ENCODE peak calls at places on chromosomes 11 and 22, in nine cellular contexts. U, Q, B, V, J, P, T, F and C are unnamed samples.

GRCh38 chr11:23540101-23540561 is 679.9 kb upstream of the CCDC179 start:
- DNase-seq in P (peak), Q (no peak), B (no peak), F (no peak), T (no peak), J (no peak), U (no peak), V (no peak), C (no peak)

GRCh38 chr11:17781221-17781620 is 46.6 kb downstream of the KCNC1 start:
- DNase-seq in P (no peak), J (no peak), V (no peak), T (no peak), B (no peak), Q (no peak), U (no peak), F (no peak), C (peak)

GRCh38 chr11:76282106-76282630 is 75.9 kb upstream of the WNT11 start:
- DNase-seq in J (no peak), Q (no peak), T (no peak), V (no peak), B (no peak), F (no peak), P (no peak), U (no peak), C (no peak)

GRCh38 chr22:24969588-24970301 is 17.2 kb downstream of the KIAA1671 start:
- DNase-seq in Q (no peak), T (peak), B (no peak), V (no peak), F (peak), U (peak), J (peak), P (no peak), C (no peak)

GRCh38 chr22:27183474-27183873 is 526.1 kb downstream of the MIAT start:
- DNase-seq in F (no peak), V (no peak), Q (no peak), U (no peak), T (no peak), B (no peak), P (no peak), J (no peak), C (no peak)

GRCh38 chr11:34194576-34195335 is 89.3 kb downstream of the NAT10 start:
- DNase-seq in J (no peak), F (no peak), B (no peak), V (no peak), T (no peak), Q (no peak), P (no peak), U (no peak), C (no peak)

GRCh38 chr22:24191381-24191841 is 10.1 kb downstream of the SUSD2 start:
- DNase-seq in J (no peak), P (no peak), F (no peak), B (peak), U (peak), Q (no peak), V (no peak), T (no peak), C (no peak)

GRCh38 chr11:68010058-68011041 is at the start of gene ALDH3B1:
- DNase-seq in T (peak), V (peak), J (peak), P (peak), F (peak), Q (peak), B (peak), U (peak), C (peak)

GRCh38 chr11:61617515-61617914 is 36.6 kb upstream of the SYT7 start:
- DNase-seq in F (no peak), P (no peak), J (no peak), Q (no peak), V (no peak), B (no peak), T (no peak), U (no peak), C (no peak)

GRCh38 chr11:32137263-32137662 is 46.4 kb downstream of the RCN1 start:
- DNase-seq in B (no peak), F (no peak), T (no peak), V (no peak), U (no peak), J (peak), Q (no peak), P (peak), C (no peak)

GRCh38 chr22:43186272-43187170 is at the start of gene TTLL12:
- DNase-seq in B (no peak), T (peak), F (peak), P (peak), Q (peak), V (peak), U (peak), J (no peak), C (no peak)

GRCh38 chr11:122711362-122711761 is 55.8 kb downstream of the UBASH3B start:
- DNase-seq in F (no peak), T (peak), B (no peak), U (no peak), Q (no peak), V (no peak), J (no peak), P (no peak), C (no peak)

GRCh38 chr11:78646564-78647185 is 72.0 kb upstream of the NARS2 start:
- DNase-seq in P (peak), F (no peak), V (peak), Q (peak), T (peak), U (peak), J (peak), B (no peak), C (peak)

GRCh38 chr11:102437727-102438126 is 14.8 kb downstream of the TMEM123 start:
- DNase-seq in F (no peak), T (no peak), V (no peak), U (no peak), Q (no peak), J (no peak), P (no peak), B (no peak), C (no peak)

GRCh38 chr11:128488471-128488870 is 98.9 kb downstream of the ETS1 start:
- DNase-seq in J (no peak), F (no peak), P (no peak), T (no peak), U (no peak), B (no peak), Q (no peak), V (no peak), C (no peak)

GRCh38 chr22:29078869-29079207 is 6.0 kb downstream of the KREMEN1 start:
- DNase-seq in Q (no peak), V (no peak), T (no peak), P (no peak), J (no peak), U (no peak), F (no peak), B (no peak), C (no peak)

GRCh38 chr22:29079218-29079901 is 6.5 kb downstream of the KREMEN1 start:
- DNase-seq in Q (no peak), P (no peak), F (no peak), U (no peak), V (no peak), J (no peak), B (no peak), T (peak), C (no peak)

GRCh38 chr22:29078036-29078868 is 5.4 kb downstream of the KREMEN1 start:
- DNase-seq in V (no peak), U (no peak), B (no peak), F (no peak), J (no peak), Q (no peak), P (no peak), T (no peak), C (no peak)

GRCh38 chr22:29081499-29082236 is 8.8 kb downstream of the KREMEN1 start:
- DNase-seq in B (no peak), F (no peak), U (no peak), P (no peak), J (no peak), Q (no peak), V (no peak), T (no peak), C (no peak)

DNA sequence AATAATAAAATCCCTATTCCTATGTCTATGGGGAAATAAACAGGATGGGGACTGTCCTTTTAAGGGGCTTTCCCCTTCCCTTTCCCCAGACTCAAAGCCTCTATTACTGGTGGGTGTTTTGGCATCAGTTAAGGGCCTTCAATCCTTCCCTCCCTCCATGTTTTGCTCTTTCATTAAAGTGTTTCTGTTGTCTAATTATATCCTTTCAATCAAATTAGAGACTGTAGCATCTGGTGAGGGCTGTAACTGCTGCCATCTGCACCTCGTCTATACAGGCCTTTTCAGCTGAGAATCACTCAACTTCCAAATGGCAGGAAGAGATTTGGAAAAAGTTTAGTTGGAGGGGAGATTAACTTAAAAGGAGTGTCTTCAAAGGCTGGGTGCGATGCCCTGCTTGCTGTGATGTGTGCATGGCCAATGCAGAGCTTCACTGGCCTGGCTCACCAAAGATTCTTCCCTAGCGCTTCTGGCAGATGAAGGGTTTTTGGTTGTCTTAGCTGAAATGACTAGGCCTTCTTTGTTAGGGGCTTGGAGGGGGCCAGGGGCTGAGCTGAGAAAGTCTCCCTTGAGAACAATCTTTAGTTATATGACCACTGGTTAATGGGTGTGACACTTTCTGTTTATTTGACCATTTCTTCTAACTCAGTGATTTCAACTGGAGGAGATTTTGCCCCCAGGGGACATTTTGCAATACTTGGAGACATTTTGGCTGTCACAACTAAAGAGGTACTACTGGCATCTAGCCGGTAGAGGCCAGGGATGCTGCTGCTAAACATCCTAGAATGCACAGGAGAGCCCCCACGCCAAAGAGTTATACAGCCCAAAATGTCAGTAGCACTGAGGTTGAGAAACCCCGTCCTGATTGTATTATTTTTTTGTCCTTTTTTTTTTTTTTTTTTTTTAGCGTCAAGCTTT is 7.5 kb downstream of the KREMEN1 start:
- DNase-seq in J (no peak), B (peak), V (no peak), P (no peak), Q (no peak), T (no peak), F (peak), U (no peak), C (peak)
- H3K4me3 ChIP-seq in J (no peak), B (no peak), V (no peak), P (no peak), Q (no peak), T (no peak), F (no peak), U (no peak), C (no peak)

GRCh38 chr11:12108875-12109453 is 1.4 kb upstream of the MICAL2 start:
- DNase-seq in T (no peak), U (no peak), B (no peak), V (no peak), J (no peak), P (no peak), F (no peak), Q (no peak), C (no peak)

GRCh38 chr11:12111482-12112149 is 1.2 kb downstream of the MICAL2 start:
- DNase-seq in B (no peak), F (no peak), U (no peak), T (no peak), J (no peak), V (no peak), Q (no peak), P (no peak), C (no peak)

GRCh38 chr11:12110714-12111481 is 508 bp downstream of the MICAL2 start:
- DNase-seq in U (peak), B (no peak), T (peak), Q (peak), F (peak), V (no peak), J (no peak), P (no peak), C (no peak)

GRCh38 chr11:12109591-12110196 is 696 bp upstream of the MICAL2 start:
- DNase-seq in Q (no peak), F (no peak), T (peak), U (no peak), B (no peak), J (no peak), V (no peak), P (no peak), C (no peak)

GRCh38 chr11:12110201-12110713 is at the start of gene MICAL2:
- DNase-seq in F (peak), U (peak), B (peak), J (peak), Q (peak), V (peak), T (peak), P (peak), C (peak)
- TF ChIP-seq POLR2A in F (peak), U (peak), B (peak), J (no peak), Q (peak), V (no peak), T (peak), P (peak), C (no peak)

GRCh38 chr11:119155733-119156492 is 7.1 kb downstream of the ABCG4 start:
- DNase-seq in T (no peak), J (peak), V (no peak), P (peak), F (no peak), B (no peak), Q (no peak), U (no peak), C (no peak)
- TF ChIP-seq CTCF in T (no peak), J (peak), V (no peak), P (no peak), F (no peak), B (no peak), Q (peak), U (no peak), C (no peak)

GRCh38 chr11:48109046-48109666 is 107.5 kb upstream of the OR4B1 start:
- DNase-seq in T (no peak), Q (no peak), B (no peak), J (peak), P (peak), F (no peak), V (no peak), U (no peak), C (no peak)
- H3K4me3 ChIP-seq in T (peak), Q (no peak), B (peak), J (no peak), P (peak), F (peak), V (peak), U (peak), C (no peak)

DNA sequence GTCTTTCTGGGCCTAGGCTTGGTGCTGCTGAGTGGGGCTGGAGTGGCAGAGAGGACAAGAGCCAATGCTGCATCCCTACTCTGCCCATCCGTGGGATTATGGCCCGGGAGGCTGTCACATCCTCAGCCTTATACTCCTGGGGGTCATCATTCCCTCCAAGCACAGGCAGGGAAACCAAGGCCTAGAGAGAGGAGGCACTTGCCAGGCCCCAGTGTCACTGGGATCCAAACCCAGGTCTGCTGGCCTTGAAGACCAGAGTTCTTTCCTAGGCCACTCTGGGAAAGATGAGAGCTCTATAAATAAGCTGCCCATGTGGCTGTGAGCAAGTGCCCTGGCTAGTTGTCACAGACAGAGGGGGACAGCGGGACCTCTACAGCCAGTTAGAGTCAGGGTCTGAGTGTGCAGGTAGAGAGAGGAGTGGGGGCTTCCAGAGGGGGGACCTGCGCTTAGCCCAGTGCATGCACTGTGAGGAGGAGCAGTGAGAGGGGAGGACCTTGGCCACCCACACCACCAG is 4.8 kb downstream of the RELT start:
- DNase-seq in P (no peak), B (no peak), V (no peak), U (no peak), Q (no peak), F (no peak), J (no peak), T (no peak), C (no peak)
- TF ChIP-seq POLR2A in P (no peak), B (no peak), V (no peak), U (no peak), Q (no peak), F (no peak), J (no peak), T (no peak), C (no peak)

GRCh38 chr11:112277937-112278336 is 17.3 kb upstream of the PLET1 start:
- DNase-seq in J (no peak), P (no peak), U (no peak), F (no peak), Q (no peak), B (no peak), V (no peak), T (no peak), C (no peak)

GRCh38 chr11:112280268-112281126 is 19.8 kb upstream of the PLET1 start:
- DNase-seq in U (peak), T (peak), V (peak), B (peak), J (peak), Q (peak), P (peak), F (peak), C (peak)

GRCh38 chr11:112279901-112280267 is 19.2 kb upstream of the PLET1 start:
- DNase-seq in T (peak), B (peak), V (peak), U (peak), Q (peak), J (no peak), P (peak), F (peak), C (peak)

GRCh38 chr11:112278803-112279202 is 18.1 kb upstream of the PLET1 start:
- DNase-seq in B (no peak), Q (no peak), F (no peak), T (no peak), U (no peak), V (no peak), J (no peak), P (no peak), C (no peak)

DNA sequence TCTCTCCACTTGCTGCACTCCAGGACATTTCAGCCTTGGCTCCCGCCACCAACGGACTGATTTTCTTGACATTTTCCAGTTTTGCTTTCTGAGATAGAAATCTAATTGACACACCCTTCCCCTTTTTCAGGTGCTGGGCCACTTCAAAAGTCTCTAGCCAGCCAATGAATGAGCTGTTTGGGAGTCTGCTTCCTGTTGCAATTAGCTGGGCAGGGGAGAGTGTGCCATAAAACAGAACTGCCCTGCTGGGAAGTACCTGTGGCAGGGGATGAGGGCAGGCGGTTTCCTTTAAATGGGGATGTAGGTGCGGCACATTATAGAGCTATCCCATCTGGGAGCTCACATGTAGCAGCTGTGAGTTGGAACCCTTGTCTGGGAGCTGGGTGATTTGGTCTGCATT is 21.1 kb upstream of the PLET1 start:
- DNase-seq in F (no peak), P (no peak), V (no peak), Q (no peak), B (no peak), T (no peak), U (no peak), J (no peak), C (no peak)
- TF ChIP-seq CTCF in F (no peak), P (no peak), V (no peak), Q (no peak), B (no peak), T (no peak), U (no peak), J (no peak), C (no peak)

DNA sequence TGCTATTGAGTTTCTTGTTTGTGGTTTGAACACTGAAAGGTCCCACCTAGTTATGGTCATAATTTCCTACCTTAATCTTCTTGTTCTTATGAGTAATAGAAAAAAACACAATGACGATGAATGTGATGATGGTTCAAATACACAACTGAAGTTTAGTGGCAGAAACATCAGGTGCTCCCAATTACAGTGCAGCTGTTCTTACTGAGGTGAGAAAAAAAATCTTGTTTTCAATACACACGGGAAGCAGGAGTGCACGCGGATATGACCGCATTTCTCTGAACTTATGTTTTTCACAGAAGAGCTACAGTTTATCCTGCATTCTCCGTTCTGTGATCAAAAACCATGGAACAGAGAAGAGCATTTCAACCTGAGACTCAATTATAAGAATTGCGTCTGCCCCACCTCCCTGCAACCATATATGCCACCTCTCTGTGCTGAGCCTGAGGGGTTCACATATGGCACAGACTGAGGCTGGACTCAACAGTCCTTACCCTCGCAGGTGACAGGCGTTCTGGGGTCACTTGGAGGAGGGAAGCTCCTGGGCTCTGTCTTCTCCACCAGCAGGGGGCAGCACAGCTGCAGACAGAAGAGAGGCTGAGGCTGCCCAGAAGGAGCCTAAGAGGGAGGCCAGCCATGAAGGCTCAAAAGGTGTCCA is 99.7 kb upstream of the IGLL5 start:
- DNase-seq in U (peak), J (peak), Q (peak), F (peak), B (no peak), P (peak), T (peak), V (peak), C (no peak)
- H3K4me3 ChIP-seq in U (no peak), J (no peak), Q (no peak), F (no peak), B (no peak), P (no peak), T (no peak), V (no peak), C (no peak)

DNA sequence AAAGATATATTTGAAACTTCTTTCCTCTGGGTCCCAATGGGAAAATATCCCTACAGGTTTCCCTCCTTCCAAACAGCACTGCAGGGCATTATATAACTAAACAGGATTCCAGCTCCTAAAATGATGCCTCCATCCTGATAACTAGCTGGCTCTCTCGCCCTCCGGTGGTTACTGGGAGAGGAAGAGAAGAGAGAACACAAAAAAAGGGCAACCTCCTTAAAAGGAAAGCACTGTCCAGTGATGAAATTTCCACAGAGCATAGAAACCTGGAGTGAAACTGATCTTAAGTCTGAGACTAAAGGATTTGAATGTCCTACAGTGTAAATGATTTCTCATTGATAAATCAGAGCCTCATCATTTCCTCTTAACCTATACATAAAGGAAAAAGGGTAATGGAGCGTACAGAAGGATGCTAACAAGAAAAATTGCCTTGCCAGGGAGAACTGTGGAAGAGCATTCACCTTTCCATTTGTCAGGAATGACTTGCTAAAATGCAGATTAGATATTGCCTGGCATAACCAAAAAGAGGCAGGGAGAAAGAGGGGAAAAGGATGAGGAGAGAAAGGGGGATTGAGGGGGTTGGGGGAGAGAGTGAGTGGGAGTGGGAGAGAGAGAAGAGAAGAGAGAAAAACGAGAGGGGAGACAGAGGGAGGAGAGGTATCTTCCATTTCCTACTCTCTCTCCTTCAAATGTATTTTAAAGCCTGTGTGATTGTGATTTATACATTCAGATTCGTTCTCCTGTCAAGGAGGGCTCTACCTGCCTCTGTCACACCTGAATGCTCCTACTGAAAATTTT is 121.4 kb downstream of the APOL5 start:
- DNase-seq in U (no peak), P (peak), V (no peak), Q (no peak), B (no peak), J (peak), T (no peak), F (peak), C (no peak)
- TF ChIP-seq POLR2A in U (no peak), P (no peak), V (no peak), Q (no peak), B (no peak), J (no peak), T (no peak), F (no peak), C (no peak)